ENCODE peak calls at places on chromosome 11, in seven cellular contexts. K is caudate nucleus, O is left lung, X is memory B cell, C is SK-N-DZ, I is NCI-H1092, T is activated T-cell treated with anti-CD3 and anti-CD28 coated beads for 48 hours. E is an unnamed sample.

GRCh38 chr11:36333897-36334296 is 37.8 kb downstream of the PRR5L start:
- DNase-seq in C (peak), O (no peak), K (no peak), T (no peak), I (no peak), X (no peak), E (no peak)

GRCh38 chr11:41245704-41246398 is 213.6 kb downstream of the LRRC4C start:
- DNase-seq in T (no peak), I (no peak), X (no peak), C (no peak), O (peak), K (no peak), E (no peak)

GRCh38 chr11:61090982-61091372 is 11.3 kb upstream of the CD5 start:
- DNase-seq in O (peak), T (no peak), I (no peak), C (no peak), X (no peak), K (no peak), E (no peak)

GRCh38 chr11:75733346-75734107 is 15.9 kb downstream of the MOGAT2 start:
- DNase-seq in O (no peak), C (no peak), T (no peak), I (peak), K (no peak), X (no peak), E (no peak)

GRCh38 chr11:14861680-14862079 is 30.4 kb downstream of the CYP2R1 start:
- DNase-seq in K (no peak), I (no peak), C (no peak), X (no peak), T (no peak), O (no peak), E (no peak)

GRCh38 chr11:119496453-119496852 is 73.5 kb upstream of the THY1 start:
- DNase-seq in K (no peak), C (no peak), I (no peak), X (no peak), T (no peak), O (no peak), E (no peak)

GRCh38 chr11:18319914-18320313 is 2.0 kb downstream of the HPS5 start:
- DNase-seq in T (no peak), C (no peak), X (no peak), K (no peak), O (no peak), I (no peak), E (no peak)

GRCh38 chr11:79100093-79100704 is 340.6 kb downstream of the TENM4 start:
- DNase-seq in K (no peak), X (peak), I (peak), C (peak), O (no peak), T (peak), E (no peak)